ENCODE peak calls at places on chromosome 12, in nine cellular contexts. One of them, this sample, is unnamed.

GRCh38 chr12:53205747-53206146 is 1.3 kb downstream of the ITGB7 start:
- DNase-seq in upper lobe of right lung: no peak
- DNase-seq in heart right ventricle: no peak
- DNase-seq in heart left ventricle: no peak
- DNase-seq in astrocyte of the cerebellum: peak
- DNase-seq in AG10803: peak
- DNase-seq in brain microvascular endothelial cell: peak
- DNase-seq in tibial artery: peak
- DNase-seq in choroid plexus epithelial cell: peak
- DNase-seq in this sample: no peak

GRCh38 chr12:51621155-51621922 is 30.3 kb downstream of the SCN8A start:
- DNase-seq in upper lobe of right lung: no peak
- DNase-seq in heart right ventricle: no peak
- DNase-seq in heart left ventricle: no peak
- DNase-seq in astrocyte of the cerebellum: no peak
- DNase-seq in AG10803: peak
- DNase-seq in brain microvascular endothelial cell: no peak
- DNase-seq in tibial artery: no peak
- DNase-seq in choroid plexus epithelial cell: no peak
- DNase-seq in this sample: peak

GRCh38 chr12:18898469-18898868 is 160.6 kb downstream of the CAPZA3 start:
- DNase-seq in upper lobe of right lung: no peak
- DNase-seq in heart right ventricle: no peak
- DNase-seq in heart left ventricle: no peak
- DNase-seq in astrocyte of the cerebellum: peak
- DNase-seq in AG10803: peak
- DNase-seq in brain microvascular endothelial cell: no peak
- DNase-seq in tibial artery: no peak
- DNase-seq in choroid plexus epithelial cell: peak
- DNase-seq in this sample: no peak

GRCh38 chr12:53245289-53245688 is 13.3 kb upstream of the RARG start:
- DNase-seq in upper lobe of right lung: no peak
- DNase-seq in heart right ventricle: no peak
- DNase-seq in heart left ventricle: no peak
- DNase-seq in astrocyte of the cerebellum: no peak
- DNase-seq in AG10803: no peak
- DNase-seq in brain microvascular endothelial cell: no peak
- DNase-seq in tibial artery: no peak
- DNase-seq in choroid plexus epithelial cell: no peak
- DNase-seq in this sample: no peak

GRCh38 chr12:5083955-5084849 is 40.5 kb downstream of the KCNA5 start:
- DNase-seq in upper lobe of right lung: no peak
- DNase-seq in heart right ventricle: peak
- DNase-seq in heart left ventricle: no peak
- DNase-seq in astrocyte of the cerebellum: peak
- DNase-seq in AG10803: peak
- DNase-seq in brain microvascular endothelial cell: peak
- DNase-seq in tibial artery: no peak
- DNase-seq in choroid plexus epithelial cell: peak
- DNase-seq in this sample: peak

GRCh38 chr12:6554990-6555691 is 701 bp downstream of the IFFO1 start:
- DNase-seq in upper lobe of right lung: no peak
- DNase-seq in heart right ventricle: no peak
- DNase-seq in heart left ventricle: no peak
- DNase-seq in astrocyte of the cerebellum: no peak
- DNase-seq in AG10803: no peak
- DNase-seq in brain microvascular endothelial cell: no peak
- DNase-seq in tibial artery: no peak
- DNase-seq in choroid plexus epithelial cell: no peak
- DNase-seq in this sample: no peak

GRCh38 chr12:60231976-60232907 is 636.4 kb downstream of the SLC16A7 start:
- DNase-seq in upper lobe of right lung: no peak
- DNase-seq in heart right ventricle: no peak
- DNase-seq in heart left ventricle: no peak
- DNase-seq in astrocyte of the cerebellum: no peak
- DNase-seq in AG10803: no peak
- DNase-seq in brain microvascular endothelial cell: no peak
- DNase-seq in tibial artery: no peak
- DNase-seq in choroid plexus epithelial cell: no peak
- DNase-seq in this sample: no peak

GRCh38 chr12:114944736-114945135 is 260.8 kb upstream of the TBX3 start:
- DNase-seq in upper lobe of right lung: no peak
- DNase-seq in heart right ventricle: no peak
- DNase-seq in heart left ventricle: no peak
- DNase-seq in astrocyte of the cerebellum: no peak
- DNase-seq in AG10803: no peak
- DNase-seq in brain microvascular endothelial cell: no peak
- DNase-seq in tibial artery: no peak
- DNase-seq in choroid plexus epithelial cell: no peak
- DNase-seq in this sample: no peak

GRCh38 chr12:67269632-67270578 is 747 bp downstream of the CAND1 start:
- DNase-seq in upper lobe of right lung: peak
- DNase-seq in heart right ventricle: peak
- DNase-seq in heart left ventricle: peak
- DNase-seq in astrocyte of the cerebellum: no peak
- DNase-seq in AG10803: peak
- DNase-seq in brain microvascular endothelial cell: no peak
- DNase-seq in tibial artery: peak
- DNase-seq in choroid plexus epithelial cell: peak
- DNase-seq in this sample: no peak

GRCh38 chr12:92719674-92720073 is 16.9 kb downstream of the PLEKHG7 start:
- DNase-seq in upper lobe of right lung: no peak
- DNase-seq in heart right ventricle: no peak
- DNase-seq in heart left ventricle: no peak
- DNase-seq in astrocyte of the cerebellum: no peak
- DNase-seq in AG10803: peak
- DNase-seq in brain microvascular endothelial cell: peak
- DNase-seq in tibial artery: no peak
- DNase-seq in choroid plexus epithelial cell: peak
- DNase-seq in this sample: no peak

GRCh38 chr12:83318386-83318971 is 631.8 kb downstream of the TMTC2 start:
- DNase-seq in upper lobe of right lung: no peak
- DNase-seq in heart right ventricle: no peak
- DNase-seq in heart left ventricle: no peak
- DNase-seq in astrocyte of the cerebellum: peak
- DNase-seq in AG10803: no peak
- DNase-seq in brain microvascular endothelial cell: peak
- DNase-seq in tibial artery: no peak
- DNase-seq in choroid plexus epithelial cell: peak
- DNase-seq in this sample: no peak

GRCh38 chr12:89351489-89352241 is 636 bp downstream of the DUSP6 start:
- DNase-seq in upper lobe of right lung: peak
- DNase-seq in heart right ventricle: peak
- DNase-seq in heart left ventricle: peak
- DNase-seq in astrocyte of the cerebellum: no peak
- DNase-seq in AG10803: peak
- DNase-seq in brain microvascular endothelial cell: no peak
- DNase-seq in tibial artery: peak
- DNase-seq in choroid plexus epithelial cell: peak
- DNase-seq in this sample: no peak

GRCh38 chr12:122950276-122950675 is 16.0 kb downstream of the ABCB9 start:
- DNase-seq in upper lobe of right lung: no peak
- DNase-seq in heart right ventricle: no peak
- DNase-seq in heart left ventricle: no peak
- DNase-seq in astrocyte of the cerebellum: no peak
- DNase-seq in AG10803: no peak
- DNase-seq in brain microvascular endothelial cell: no peak
- DNase-seq in tibial artery: no peak
- DNase-seq in choroid plexus epithelial cell: no peak
- DNase-seq in this sample: no peak

GRCh38 chr12:101592931-101593330 is 1.8 kb upstream of the MYBPC1 start:
- DNase-seq in upper lobe of right lung: no peak
- DNase-seq in heart right ventricle: no peak
- DNase-seq in heart left ventricle: no peak
- DNase-seq in astrocyte of the cerebellum: no peak
- DNase-seq in AG10803: no peak
- DNase-seq in brain microvascular endothelial cell: no peak
- DNase-seq in tibial artery: no peak
- DNase-seq in choroid plexus epithelial cell: no peak
- DNase-seq in this sample: no peak

GRCh38 chr12:16588812-16589211 is 17.1 kb downstream of the LMO3 start:
- DNase-seq in upper lobe of right lung: no peak
- DNase-seq in heart right ventricle: no peak
- DNase-seq in heart left ventricle: no peak
- DNase-seq in astrocyte of the cerebellum: no peak
- DNase-seq in AG10803: no peak
- DNase-seq in brain microvascular endothelial cell: no peak
- DNase-seq in tibial artery: no peak
- DNase-seq in choroid plexus epithelial cell: no peak
- DNase-seq in this sample: no peak

GRCh38 chr12:107126688-107127481 is 33.5 kb upstream of the CRY1 start:
- DNase-seq in upper lobe of right lung: no peak
- DNase-seq in heart right ventricle: no peak
- DNase-seq in heart left ventricle: no peak
- DNase-seq in astrocyte of the cerebellum: no peak
- DNase-seq in AG10803: peak
- DNase-seq in brain microvascular endothelial cell: peak
- DNase-seq in tibial artery: no peak
- DNase-seq in choroid plexus epithelial cell: peak
- DNase-seq in this sample: no peak

GRCh38 chr12:98110516-98110915 is 404.9 kb upstream of the TMPO start:
- DNase-seq in upper lobe of right lung: no peak
- DNase-seq in heart right ventricle: no peak
- DNase-seq in heart left ventricle: no peak
- DNase-seq in astrocyte of the cerebellum: no peak
- DNase-seq in AG10803: no peak
- DNase-seq in brain microvascular endothelial cell: no peak
- DNase-seq in tibial artery: no peak
- DNase-seq in choroid plexus epithelial cell: no peak
- DNase-seq in this sample: no peak

GRCh38 chr12:11813422-11813813 is 163.9 kb downstream of the ETV6 start:
- DNase-seq in upper lobe of right lung: no peak
- DNase-seq in heart right ventricle: no peak
- DNase-seq in heart left ventricle: no peak
- DNase-seq in astrocyte of the cerebellum: no peak
- DNase-seq in AG10803: peak
- DNase-seq in brain microvascular endothelial cell: no peak
- DNase-seq in tibial artery: no peak
- DNase-seq in choroid plexus epithelial cell: peak
- DNase-seq in this sample: no peak

GRCh38 chr12:64335886-64336466 is 54.6 kb downstream of the C12orf56 start:
- DNase-seq in upper lobe of right lung: no peak
- DNase-seq in heart right ventricle: no peak
- DNase-seq in heart left ventricle: no peak
- DNase-seq in astrocyte of the cerebellum: no peak
- DNase-seq in AG10803: no peak
- DNase-seq in brain microvascular endothelial cell: no peak
- DNase-seq in tibial artery: no peak
- DNase-seq in choroid plexus epithelial cell: no peak
- DNase-seq in this sample: no peak

GRCh38 chr12:95944108-95944704 is 1.1 kb downstream of the AMDHD1 start:
- DNase-seq in upper lobe of right lung: no peak
- DNase-seq in heart right ventricle: no peak
- DNase-seq in heart left ventricle: no peak
- DNase-seq in astrocyte of the cerebellum: no peak
- DNase-seq in AG10803: no peak
- DNase-seq in brain microvascular endothelial cell: no peak
- DNase-seq in tibial artery: no peak
- DNase-seq in choroid plexus epithelial cell: no peak
- DNase-seq in this sample: no peak
- H3K4me3 ChIP-seq in upper lobe of right lung: no peak
- H3K4me3 ChIP-seq in heart right ventricle: no peak
- H3K4me3 ChIP-seq in heart left ventricle: no peak
- H3K4me3 ChIP-seq in astrocyte of the cerebellum: no peak
- H3K4me3 ChIP-seq in AG10803: no peak
- H3K4me3 ChIP-seq in brain microvascular endothelial cell: no peak
- H3K4me3 ChIP-seq in tibial artery: no peak
- H3K4me3 ChIP-seq in choroid plexus epithelial cell: no peak
- H3K4me3 ChIP-seq in this sample: no peak

GRCh38 chr12:58804749-58805148 is 115.6 kb downstream of the LRIG3 start:
- DNase-seq in upper lobe of right lung: no peak
- DNase-seq in heart right ventricle: no peak
- DNase-seq in heart left ventricle: no peak
- DNase-seq in astrocyte of the cerebellum: no peak
- DNase-seq in AG10803: no peak
- DNase-seq in brain microvascular endothelial cell: no peak
- DNase-seq in tibial artery: no peak
- DNase-seq in choroid plexus epithelial cell: no peak
- DNase-seq in this sample: no peak
- TF ChIP-seq CTCF in upper lobe of right lung: peak
- TF ChIP-seq CTCF in heart right ventricle: peak
- TF ChIP-seq CTCF in heart left ventricle: no peak
- TF ChIP-seq CTCF in astrocyte of the cerebellum: peak
- TF ChIP-seq CTCF in AG10803: peak
- TF ChIP-seq CTCF in brain microvascular endothelial cell: peak
- TF ChIP-seq CTCF in tibial artery: no peak
- TF ChIP-seq CTCF in choroid plexus epithelial cell: peak
- TF ChIP-seq CTCF in this sample: peak

GRCh38 chr12:104886418-104887401 is 71.4 kb downstream of the SLC41A2 start:
- DNase-seq in upper lobe of right lung: no peak
- DNase-seq in heart right ventricle: no peak
- DNase-seq in heart left ventricle: no peak
- DNase-seq in astrocyte of the cerebellum: peak
- DNase-seq in AG10803: peak
- DNase-seq in brain microvascular endothelial cell: peak
- DNase-seq in tibial artery: no peak
- DNase-seq in choroid plexus epithelial cell: peak
- DNase-seq in this sample: no peak
- H3K4me3 ChIP-seq in upper lobe of right lung: no peak
- H3K4me3 ChIP-seq in heart right ventricle: no peak
- H3K4me3 ChIP-seq in heart left ventricle: no peak
- H3K4me3 ChIP-seq in astrocyte of the cerebellum: no peak
- H3K4me3 ChIP-seq in AG10803: no peak
- H3K4me3 ChIP-seq in brain microvascular endothelial cell: no peak
- H3K4me3 ChIP-seq in tibial artery: no peak
- H3K4me3 ChIP-seq in choroid plexus epithelial cell: no peak
- H3K4me3 ChIP-seq in this sample: no peak

GRCh38 chr12:68331869-68332725 is at the start of gene MDM1:
- DNase-seq in upper lobe of right lung: peak
- DNase-seq in heart right ventricle: peak
- DNase-seq in heart left ventricle: peak
- DNase-seq in astrocyte of the cerebellum: peak
- DNase-seq in AG10803: peak
- DNase-seq in brain microvascular endothelial cell: peak
- DNase-seq in tibial artery: peak
- DNase-seq in choroid plexus epithelial cell: peak
- DNase-seq in this sample: peak

GRCh38 chr12:68335462-68335861 is 3.3 kb upstream of the MDM1 start:
- DNase-seq in upper lobe of right lung: no peak
- DNase-seq in heart right ventricle: no peak
- DNase-seq in heart left ventricle: no peak
- DNase-seq in astrocyte of the cerebellum: no peak
- DNase-seq in AG10803: no peak
- DNase-seq in brain microvascular endothelial cell: no peak
- DNase-seq in tibial artery: no peak
- DNase-seq in choroid plexus epithelial cell: no peak
- DNase-seq in this sample: no peak

GRCh38 chr12:68331500-68331868 is 678 bp downstream of the MDM1 start:
- DNase-seq in upper lobe of right lung: no peak
- DNase-seq in heart right ventricle: no peak
- DNase-seq in heart left ventricle: no peak
- DNase-seq in astrocyte of the cerebellum: no peak
- DNase-seq in AG10803: no peak
- DNase-seq in brain microvascular endothelial cell: no peak
- DNase-seq in tibial artery: no peak
- DNase-seq in choroid plexus epithelial cell: no peak
- DNase-seq in this sample: no peak

GRCh38 chr12:68332726-68333630 is 816 bp upstream of the MDM1 start:
- DNase-seq in upper lobe of right lung: no peak
- DNase-seq in heart right ventricle: no peak
- DNase-seq in heart left ventricle: no peak
- DNase-seq in astrocyte of the cerebellum: no peak
- DNase-seq in AG10803: peak
- DNase-seq in brain microvascular endothelial cell: no peak
- DNase-seq in tibial artery: no peak
- DNase-seq in choroid plexus epithelial cell: no peak
- DNase-seq in this sample: no peak

GRCh38 chr12:68334136-68334535 is 2.0 kb upstream of the MDM1 start:
- DNase-seq in upper lobe of right lung: no peak
- DNase-seq in heart right ventricle: no peak
- DNase-seq in heart left ventricle: peak
- DNase-seq in astrocyte of the cerebellum: no peak
- DNase-seq in AG10803: no peak
- DNase-seq in brain microvascular endothelial cell: no peak
- DNase-seq in tibial artery: no peak
- DNase-seq in choroid plexus epithelial cell: no peak
- DNase-seq in this sample: no peak
- TF ChIP-seq CTCF in upper lobe of right lung: no peak
- TF ChIP-seq CTCF in heart right ventricle: no peak
- TF ChIP-seq CTCF in heart left ventricle: no peak
- TF ChIP-seq CTCF in astrocyte of the cerebellum: no peak
- TF ChIP-seq CTCF in AG10803: no peak
- TF ChIP-seq CTCF in brain microvascular endothelial cell: peak
- TF ChIP-seq CTCF in tibial artery: no peak
- TF ChIP-seq CTCF in choroid plexus epithelial cell: peak
- TF ChIP-seq CTCF in this sample: no peak